ENCODE peak calls at places on chromosome 18, in five cellular contexts. Q, L, N, K and T are unnamed samples.

GRCh38 chr18:5770176-5770575 is 125.1 kb downstream of the TMEM200C start:
- DNase-seq in Q (no peak), L (no peak), N (no peak), K (no peak), T (no peak)

GRCh38 chr18:26121476-26121875 is 12.2 kb upstream of the PSMA8 start:
- DNase-seq in Q (no peak), L (no peak), N (no peak), K (peak), T (no peak)

GRCh38 chr18:56748698-56749268 is 97.6 kb downstream of the WDR7 start:
- DNase-seq in Q (no peak), L (no peak), N (peak), K (peak), T (peak)

GRCh38 chr18:39380186-39380714 is 1814.7 kb upstream of the CELF4 start:
- DNase-seq in Q (no peak), L (no peak), N (no peak), K (no peak), T (no peak)

GRCh38 chr18:58674863-58675472 is 3.7 kb downstream of the MALT1 start:
- DNase-seq in Q (no peak), L (no peak), N (no peak), K (peak), T (peak)

GRCh38 chr18:36655894-36656293 is 172.9 kb downstream of the TPGS2 start:
- DNase-seq in Q (no peak), L (no peak), N (no peak), K (no peak), T (no peak)

GRCh38 chr18:77170850-77171410 is 38.3 kb upstream of the MBP start:
- DNase-seq in Q (no peak), L (no peak), N (no peak), K (no peak), T (no peak)

GRCh38 chr18:12432881-12433280 is 25.2 kb downstream of the PRELID3A start:
- DNase-seq in Q (no peak), L (peak), N (no peak), K (no peak), T (no peak)

GRCh38 chr18:12890500-12890899 is 6.5 kb upstream of the PTPN2 start:
- DNase-seq in Q (no peak), L (no peak), N (no peak), K (no peak), T (no peak)

GRCh38 chr18:27136208-27136535 is 48.9 kb downstream of the CHST9 start:
- DNase-seq in Q (peak), L (no peak), N (peak), K (no peak), T (no peak)

GRCh38 chr18:22171263-22171838 is 2.0 kb downstream of the GATA6 start:
- DNase-seq in Q (peak), L (no peak), N (no peak), K (no peak), T (no peak)

GRCh38 chr18:22169889-22170420 is 566 bp downstream of the GATA6 start:
- DNase-seq in Q (peak), L (peak), N (no peak), K (peak), T (peak)

GRCh38 chr18:22171839-22172582 is 2.6 kb downstream of the GATA6 start:
- DNase-seq in Q (peak), L (no peak), N (no peak), K (no peak), T (no peak)

GRCh38 chr18:22169011-22169888 is at the start of gene GATA6:
- DNase-seq in Q (peak), L (peak), N (peak), K (peak), T (peak)

GRCh38 chr18:22170421-22171262 is 1.3 kb downstream of the GATA6 start:
- DNase-seq in Q (peak), L (peak), N (peak), K (peak), T (peak)
- H3K27ac ChIP-seq in Q (no peak), L (peak), N (peak), K (peak), T (peak)

DNA sequence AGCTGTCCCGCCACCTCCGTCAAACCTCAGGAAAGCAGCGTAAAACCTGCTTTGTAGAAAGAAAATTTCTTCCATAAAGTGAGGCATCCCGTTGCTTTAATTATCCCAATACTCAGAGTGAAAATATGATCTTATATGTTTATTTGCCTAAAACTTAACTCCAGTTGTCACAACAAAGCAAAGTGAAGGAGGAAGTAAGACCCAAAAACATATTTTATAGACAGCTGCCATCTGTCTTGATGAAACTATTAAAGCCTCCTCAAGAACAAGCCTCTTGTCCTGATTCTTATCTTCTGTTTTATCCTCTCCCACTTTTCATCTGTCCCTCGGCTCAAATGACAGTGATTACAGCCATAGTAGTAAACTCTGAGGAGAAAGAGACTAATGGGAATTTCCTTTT is 28.9 kb upstream of the LPIN2 start:
- DNase-seq in Q (no peak), L (no peak), N (no peak), K (no peak), T (no peak)
- H3K27ac ChIP-seq in Q (no peak), L (no peak), N (peak), K (no peak), T (no peak)

GRCh38 chr18:62584241-62585120 is 61.7 kb downstream of the ZCCHC2 start:
- DNase-seq in Q (peak), L (peak), N (peak), K (peak), T (peak)
- H3K27ac ChIP-seq in Q (no peak), L (no peak), N (peak), K (no peak), T (no peak)

GRCh38 chr18:49988733-49989132 is 175.4 kb upstream of the ACAA2 start:
- DNase-seq in Q (no peak), L (no peak), N (no peak), K (no peak), T (no peak)
- H3K27ac ChIP-seq in Q (no peak), L (no peak), N (no peak), K (no peak), T (no peak)

DNA sequence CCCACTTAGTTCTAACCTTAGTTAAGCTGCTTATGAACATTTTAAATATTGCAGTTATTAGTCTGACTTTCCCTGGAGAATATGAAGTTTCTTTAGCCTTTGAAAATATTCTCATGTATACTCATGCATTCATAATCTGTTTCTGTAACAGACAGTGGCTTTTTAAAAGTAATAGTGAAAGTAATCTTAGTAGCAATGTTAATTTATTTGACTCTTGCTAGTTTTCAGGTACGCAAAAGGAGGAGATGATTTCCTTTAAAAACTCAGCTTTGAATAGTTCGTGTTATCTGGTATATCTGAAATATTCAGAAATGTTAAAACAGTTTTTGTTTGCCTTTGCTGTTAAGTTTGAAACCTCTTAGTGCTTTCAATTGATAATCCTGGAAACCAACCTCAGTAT is 3.8 kb downstream of the ANKRD12 start:
- DNase-seq in Q (no peak), L (no peak), N (no peak), K (no peak), T (no peak)
- H3K27ac ChIP-seq in Q (no peak), L (peak), N (no peak), K (no peak), T (peak)

GRCh38 chr18:63446266-63446665 is 24.0 kb upstream of the VPS4B start:
- DNase-seq in Q (no peak), L (no peak), N (no peak), K (no peak), T (no peak)
- H3K27ac ChIP-seq in Q (no peak), L (no peak), N (no peak), K (no peak), T (no peak)

GRCh38 chr18:61832858-61833257 is 59.9 kb downstream of the RNF152 start:
- DNase-seq in Q (no peak), L (no peak), N (no peak), K (no peak), T (no peak)

GRCh38 chr18:61833978-61834377 is 58.8 kb downstream of the RNF152 start:
- DNase-seq in Q (no peak), L (no peak), N (no peak), K (peak), T (no peak)

GRCh38 chr18:61829108-61829507 is 63.7 kb downstream of the RNF152 start:
- DNase-seq in Q (no peak), L (no peak), N (no peak), K (no peak), T (no peak)

GRCh38 chr18:61831071-61831470 is 61.7 kb downstream of the RNF152 start:
- DNase-seq in Q (no peak), L (no peak), N (no peak), K (peak), T (peak)

GRCh38 chr18:61833387-61833786 is 59.4 kb downstream of the RNF152 start:
- DNase-seq in Q (no peak), L (no peak), N (no peak), K (peak), T (peak)
- H3K27ac ChIP-seq in Q (no peak), L (no peak), N (no peak), K (no peak), T (peak)

GRCh38 chr18:45772081-45772480 is 48.1 kb downstream of the SLC14A1 start:
- DNase-seq in Q (no peak), L (no peak), N (no peak), K (no peak), T (no peak)

GRCh38 chr18:45774065-45774521 is 50.1 kb downstream of the SLC14A1 start:
- DNase-seq in Q (no peak), L (no peak), N (no peak), K (peak), T (peak)

GRCh38 chr18:45777393-45777792 is 48.1 kb upstream of the SIGLEC15 start:
- DNase-seq in Q (no peak), L (no peak), N (no peak), K (peak), T (peak)

GRCh38 chr18:45775241-45775676 is 50.2 kb upstream of the SIGLEC15 start:
- DNase-seq in Q (peak), L (peak), N (peak), K (peak), T (no peak)

DNA sequence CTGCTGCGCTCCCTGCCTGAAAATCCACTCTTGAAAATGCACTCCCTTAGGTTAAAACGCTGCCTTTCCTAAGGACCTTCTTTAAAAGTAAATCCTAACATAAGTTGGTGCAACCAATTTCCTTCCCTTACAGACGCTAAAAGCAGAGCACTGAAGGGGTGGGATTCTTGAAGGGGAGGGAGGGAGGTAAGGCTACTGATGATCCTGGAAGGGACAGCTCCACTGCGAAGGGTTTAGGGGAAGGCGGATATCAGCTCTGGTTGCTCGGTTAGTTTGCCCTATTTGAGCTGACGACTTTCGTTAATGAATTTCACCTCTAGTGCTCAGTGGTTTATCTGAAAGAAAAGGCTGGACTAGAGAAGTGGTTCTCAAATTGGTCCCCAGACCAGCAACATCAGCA is 49.7 kb upstream of the SIGLEC15 start:
- DNase-seq in Q (no peak), L (no peak), N (no peak), K (no peak), T (no peak)
- H3K27ac ChIP-seq in Q (no peak), L (peak), N (peak), K (peak), T (no peak)

GRCh38 chr18:45412577-45412976 is 202.7 kb upstream of the SLC14A2 start:
- DNase-seq in Q (peak), L (no peak), N (no peak), K (no peak), T (no peak)
- H3K27ac ChIP-seq in Q (no peak), L (no peak), N (no peak), K (no peak), T (no peak)

GRCh38 chr18:75052475-75052874 is 156.5 kb downstream of the PTGR3 start:
- DNase-seq in Q (peak), L (no peak), N (no peak), K (no peak), T (no peak)
- H3K27ac ChIP-seq in Q (no peak), L (no peak), N (no peak), K (no peak), T (no peak)